ENCODE peak calls at places on chromosomes 13 and 19, in eight cellular contexts. One of them, this sample, is unnamed.

GRCh38 chr13:50290186-50290585 is 274.9 kb downstream of the KCNRG start:
- DNase-seq in body of pancreas: no peak
- DNase-seq in pancreas: no peak
- DNase-seq in A549: no peak
- DNase-seq in keratinocyte: no peak
- DNase-seq in OCI-LY7: no peak
- DNase-seq in HCT116: no peak
- DNase-seq in GM23248: no peak
- DNase-seq in this sample: no peak

GRCh38 chr13:97140611-97141010 is 81.5 kb upstream of the MBNL2 start:
- DNase-seq in body of pancreas: no peak
- DNase-seq in pancreas: no peak
- DNase-seq in A549: no peak
- DNase-seq in keratinocyte: no peak
- DNase-seq in OCI-LY7: no peak
- DNase-seq in HCT116: no peak
- DNase-seq in GM23248: peak; percentile 38
- DNase-seq in this sample: no peak

GRCh38 chr13:90968510-90968909 is 379.0 kb upstream of the MIR17HG start:
- DNase-seq in body of pancreas: peak; percentile 22
- DNase-seq in pancreas: peak; percentile 56
- DNase-seq in A549: peak; percentile 44
- DNase-seq in keratinocyte: no peak
- DNase-seq in OCI-LY7: peak; percentile 70
- DNase-seq in HCT116: peak; percentile 4
- DNase-seq in GM23248: peak; percentile 40
- DNase-seq in this sample: no peak

GRCh38 chr19:55686311-55687050 is 11.5 kb downstream of the EPN1 start:
- DNase-seq in body of pancreas: no peak
- DNase-seq in pancreas: no peak
- DNase-seq in A549: no peak
- DNase-seq in keratinocyte: no peak
- DNase-seq in OCI-LY7: no peak
- DNase-seq in HCT116: no peak
- DNase-seq in GM23248: no peak
- DNase-seq in this sample: peak; percentile 27

GRCh38 chr13:87622921-87623320 is 48.2 kb upstream of the SLITRK5 start:
- DNase-seq in body of pancreas: no peak
- DNase-seq in pancreas: no peak
- DNase-seq in A549: no peak
- DNase-seq in keratinocyte: no peak
- DNase-seq in OCI-LY7: no peak
- DNase-seq in HCT116: no peak
- DNase-seq in GM23248: no peak
- DNase-seq in this sample: no peak

GRCh38 chr13:21676611-21677021 is 5.7 kb downstream of the FGF9 start:
- DNase-seq in body of pancreas: peak; percentile 29
- DNase-seq in pancreas: peak; percentile 28
- DNase-seq in A549: no peak
- DNase-seq in keratinocyte: no peak
- DNase-seq in OCI-LY7: peak; percentile 45
- DNase-seq in HCT116: no peak
- DNase-seq in GM23248: no peak
- DNase-seq in this sample: no peak

GRCh38 chr13:56869671-56870070 is 271.0 kb upstream of the PRR20A start:
- DNase-seq in body of pancreas: no peak
- DNase-seq in pancreas: no peak
- DNase-seq in A549: no peak
- DNase-seq in keratinocyte: no peak
- DNase-seq in OCI-LY7: no peak
- DNase-seq in HCT116: no peak
- DNase-seq in GM23248: no peak
- DNase-seq in this sample: no peak

GRCh38 chr19:14432817-14433453 is at the start of gene PKN1:
- DNase-seq in body of pancreas: peak; percentile 46
- DNase-seq in pancreas: peak; percentile 50
- DNase-seq in A549: peak; percentile 29
- DNase-seq in keratinocyte: no peak
- DNase-seq in OCI-LY7: peak; percentile 85
- DNase-seq in HCT116: no peak
- DNase-seq in GM23248: peak; percentile 75
- DNase-seq in this sample: peak; percentile 92

GRCh38 chr13:37326319-37326718 is 220.9 kb upstream of the CSNK1A1L start:
- DNase-seq in body of pancreas: no peak
- DNase-seq in pancreas: no peak
- DNase-seq in A549: no peak
- DNase-seq in keratinocyte: no peak
- DNase-seq in OCI-LY7: no peak
- DNase-seq in HCT116: no peak
- DNase-seq in GM23248: peak; percentile 28
- DNase-seq in this sample: no peak

GRCh38 chr19:30606114-30607050 is 234.2 kb downstream of the ZNF536 start:
- DNase-seq in body of pancreas: no peak
- DNase-seq in pancreas: no peak
- DNase-seq in A549: no peak
- DNase-seq in keratinocyte: no peak
- DNase-seq in OCI-LY7: no peak
- DNase-seq in HCT116: no peak
- DNase-seq in GM23248: no peak
- DNase-seq in this sample: no peak

DNA sequence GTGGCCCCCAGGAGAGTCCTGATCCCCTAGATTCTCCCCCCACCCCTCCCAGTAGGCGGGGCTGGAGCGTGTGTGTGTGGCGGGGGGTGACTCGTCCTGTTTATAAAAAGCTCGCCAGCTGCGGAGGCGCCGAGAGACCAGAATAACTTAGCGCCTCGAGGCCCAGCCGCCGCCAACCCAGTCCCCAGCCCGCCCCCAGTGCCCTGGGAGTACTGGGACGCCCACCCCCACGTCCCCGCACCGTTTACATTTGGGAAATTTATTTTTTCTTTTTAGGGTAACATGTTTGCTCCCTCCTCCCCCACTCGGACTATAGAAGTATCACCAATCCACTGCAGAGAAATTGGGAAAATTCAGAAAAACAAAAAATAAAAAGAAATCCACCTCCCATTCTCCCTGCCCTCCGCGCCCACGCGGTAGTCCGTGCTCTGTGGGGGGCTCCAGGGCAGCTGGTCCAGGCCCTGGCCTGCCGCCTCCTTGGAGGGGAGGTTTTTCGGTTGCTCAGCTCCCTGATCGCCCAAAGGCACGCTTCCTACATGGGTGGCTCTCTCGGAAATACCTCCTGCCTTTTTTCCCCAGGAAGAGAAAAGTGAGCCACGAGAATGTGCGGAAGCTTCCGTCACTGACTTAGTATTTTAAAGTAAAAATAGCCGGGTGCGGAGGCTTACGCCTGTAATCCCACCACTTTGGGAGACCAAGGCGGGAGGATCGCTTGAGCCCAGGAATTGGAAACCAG is 1.5 kb upstream of the RAB3A start:
- DNase-seq in body of pancreas: peak; percentile 65
- DNase-seq in pancreas: peak; percentile 62
- DNase-seq in A549: no peak
- DNase-seq in keratinocyte: no peak
- DNase-seq in OCI-LY7: peak; percentile 90
- DNase-seq in HCT116: no peak
- DNase-seq in GM23248: peak; percentile 92
- DNase-seq in this sample: peak; percentile 83
- H3K27ac ChIP-seq in body of pancreas: peak overlapping the region; percentile 71
- H3K27ac ChIP-seq in pancreas: peak overlapping the region; percentile 89
- H3K27ac ChIP-seq in A549: peak overlapping the region; percentile 87
- H3K27ac ChIP-seq in keratinocyte: peak overlapping the region; percentile 80
- H3K27ac ChIP-seq in OCI-LY7: peak overlapping the region; percentile 84
- H3K27ac ChIP-seq in HCT116: peak overlapping the region; percentile 90
- H3K27ac ChIP-seq in GM23248: peak overlapping the region; percentile 98
- H3K27ac ChIP-seq in this sample: peak overlapping the region; percentile 98

DNA sequence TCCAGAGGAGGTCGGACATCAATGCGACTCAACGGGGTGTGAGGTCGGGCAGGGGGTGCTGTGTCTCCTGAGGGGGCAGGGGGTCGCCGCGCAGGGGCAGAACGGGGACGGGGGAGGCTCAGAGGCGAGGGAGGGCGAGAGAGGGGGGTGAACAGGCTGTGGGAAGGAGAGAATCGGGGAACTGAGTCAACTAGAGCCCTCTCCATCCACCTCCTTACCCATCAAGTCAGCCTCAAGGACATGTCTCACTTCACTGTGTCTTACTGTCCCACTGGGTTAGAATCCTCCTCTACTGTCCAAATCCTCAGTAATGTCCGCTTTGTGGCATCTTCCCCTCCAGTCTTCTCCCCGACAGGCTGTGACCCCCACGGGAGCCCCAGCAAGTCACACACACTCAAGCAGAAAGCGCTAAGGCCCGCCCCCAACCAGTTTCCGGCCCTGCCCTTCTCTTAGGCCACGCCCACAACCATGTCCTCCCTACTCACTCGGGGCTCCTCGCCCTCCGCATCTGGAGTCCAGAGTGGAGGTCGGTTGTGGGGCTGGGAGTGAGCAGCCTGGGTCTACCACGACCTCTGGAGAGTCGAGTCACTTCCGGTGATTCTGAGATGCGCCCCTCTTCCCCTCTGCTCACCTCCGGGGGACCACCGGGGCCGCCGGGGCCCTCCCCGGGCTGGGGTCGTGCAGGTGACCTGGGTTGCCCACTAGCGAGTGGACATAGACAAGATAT is 9.3 kb downstream of the PLEKHA4 start:
- DNase-seq in body of pancreas: peak; percentile 76
- DNase-seq in pancreas: peak; percentile 77
- DNase-seq in A549: no peak
- DNase-seq in keratinocyte: no peak
- DNase-seq in OCI-LY7: peak; percentile 79
- DNase-seq in HCT116: no peak
- DNase-seq in GM23248: peak; percentile 10
- DNase-seq in this sample: peak; percentile 92
- H3K27ac ChIP-seq in body of pancreas: peak overlapping the region; percentile 1
- H3K27ac ChIP-seq in pancreas: peak overlapping the region; percentile 71
- H3K27ac ChIP-seq in A549: no peak overlapping the region
- H3K27ac ChIP-seq in keratinocyte: no peak overlapping the region
- H3K27ac ChIP-seq in OCI-LY7: no peak overlapping the region
- H3K27ac ChIP-seq in HCT116: no peak overlapping the region
- H3K27ac ChIP-seq in GM23248: no peak overlapping the region
- H3K27ac ChIP-seq in this sample: peak overlapping the region; percentile 50

GRCh38 chr13:48778551-48779088 is 124.9 kb downstream of the CYSLTR2 start:
- DNase-seq in body of pancreas: no peak
- DNase-seq in pancreas: no peak
- DNase-seq in A549: no peak
- DNase-seq in keratinocyte: no peak
- DNase-seq in OCI-LY7: no peak
- DNase-seq in HCT116: no peak
- DNase-seq in GM23248: no peak
- DNase-seq in this sample: no peak

GRCh38 chr13:48775285-48775684 is 121.6 kb downstream of the CYSLTR2 start:
- DNase-seq in body of pancreas: no peak
- DNase-seq in pancreas: no peak
- DNase-seq in A549: no peak
- DNase-seq in keratinocyte: no peak
- DNase-seq in OCI-LY7: no peak
- DNase-seq in HCT116: no peak
- DNase-seq in GM23248: peak; percentile 66
- DNase-seq in this sample: no peak

GRCh38 chr13:48776396-48776795 is 122.7 kb downstream of the CYSLTR2 start:
- DNase-seq in body of pancreas: no peak
- DNase-seq in pancreas: no peak
- DNase-seq in A549: no peak
- DNase-seq in keratinocyte: no peak
- DNase-seq in OCI-LY7: no peak
- DNase-seq in HCT116: no peak
- DNase-seq in GM23248: peak; percentile 40
- DNase-seq in this sample: no peak

GRCh38 chr13:48773531-48774275 is 120.0 kb downstream of the CYSLTR2 start:
- DNase-seq in body of pancreas: no peak
- DNase-seq in pancreas: no peak
- DNase-seq in A549: no peak
- DNase-seq in keratinocyte: no peak
- DNase-seq in OCI-LY7: no peak
- DNase-seq in HCT116: no peak
- DNase-seq in GM23248: no peak
- DNase-seq in this sample: no peak

DNA sequence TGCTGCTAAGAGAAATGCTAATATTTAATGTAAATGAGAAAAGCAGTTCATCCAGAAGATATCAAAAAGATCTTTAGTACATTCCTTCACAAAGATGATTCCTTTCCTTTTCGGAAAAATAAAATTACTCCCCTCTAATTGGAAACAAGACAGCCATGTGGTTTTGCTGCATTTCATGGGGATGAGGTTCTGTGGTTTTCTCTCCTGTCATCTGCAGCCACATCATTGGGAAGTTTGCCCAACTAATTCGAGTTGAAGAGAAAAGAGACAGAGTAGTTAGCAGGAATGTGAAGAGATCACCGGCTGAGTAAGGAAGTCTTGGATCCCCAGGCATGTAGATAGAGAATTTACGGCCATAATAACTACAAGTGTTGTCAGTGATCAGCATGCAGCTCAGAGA is 122.1 kb downstream of the CYSLTR2 start:
- DNase-seq in body of pancreas: no peak
- DNase-seq in pancreas: no peak
- DNase-seq in A549: no peak
- DNase-seq in keratinocyte: no peak
- DNase-seq in OCI-LY7: no peak
- DNase-seq in HCT116: no peak
- DNase-seq in GM23248: peak; percentile 96
- DNase-seq in this sample: no peak
- H3K27ac ChIP-seq in body of pancreas: no peak overlapping the region
- H3K27ac ChIP-seq in pancreas: no peak overlapping the region
- H3K27ac ChIP-seq in A549: no peak overlapping the region
- H3K27ac ChIP-seq in keratinocyte: no peak overlapping the region
- H3K27ac ChIP-seq in OCI-LY7: no peak overlapping the region
- H3K27ac ChIP-seq in HCT116: no peak overlapping the region
- H3K27ac ChIP-seq in GM23248: peak overlapping the region; percentile 69
- H3K27ac ChIP-seq in this sample: no peak overlapping the region

DNA sequence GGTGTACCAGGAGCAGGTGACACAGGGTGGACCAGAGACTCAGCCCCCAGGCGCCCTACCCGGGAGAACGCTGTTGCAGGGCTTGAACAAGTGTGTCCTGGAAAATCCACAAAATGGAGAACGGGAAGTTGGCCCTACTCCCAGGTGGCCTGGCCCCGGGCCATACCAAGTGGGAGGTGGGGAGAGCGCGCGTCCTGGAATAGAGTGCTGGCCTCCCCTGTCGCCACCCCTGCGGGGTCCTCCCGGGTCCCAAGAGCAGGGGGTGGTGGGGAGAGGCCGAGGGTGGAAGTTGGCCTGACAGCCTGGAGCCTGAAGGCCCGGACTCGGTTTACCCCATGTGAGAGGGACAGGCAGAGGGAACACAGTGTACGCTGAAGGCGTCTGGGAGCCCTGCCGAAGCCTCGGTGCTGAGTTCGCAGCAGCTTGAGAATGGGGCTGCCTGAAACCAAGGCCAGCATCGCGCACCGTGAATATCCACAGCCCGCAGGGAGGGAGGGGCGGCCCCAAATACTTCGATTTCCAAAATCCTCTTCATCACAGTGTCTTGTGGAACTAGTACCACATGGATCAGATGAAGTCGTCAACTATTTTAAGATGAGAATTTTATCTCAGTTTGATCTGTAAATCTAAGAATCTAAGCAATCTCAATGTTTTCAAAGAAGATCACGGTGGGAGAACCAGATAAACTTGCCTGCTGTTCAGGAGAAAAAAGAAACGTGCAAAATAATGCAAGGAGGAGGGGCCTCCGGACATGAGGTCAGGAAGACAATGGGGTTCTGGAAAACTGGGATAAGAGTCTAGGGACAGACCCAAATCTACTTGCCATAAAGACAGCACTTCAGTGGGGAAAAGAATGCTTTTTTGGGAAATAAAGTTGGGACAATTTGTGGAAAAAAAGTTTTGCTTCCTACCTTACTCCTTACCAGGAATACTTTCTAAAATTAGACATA is 10.4 kb upstream of the KLF16 start:
- DNase-seq in body of pancreas: peak; percentile 74
- DNase-seq in pancreas: peak; percentile 76
- DNase-seq in A549: no peak
- DNase-seq in keratinocyte: no peak
- DNase-seq in OCI-LY7: no peak
- DNase-seq in HCT116: no peak
- DNase-seq in GM23248: no peak
- DNase-seq in this sample: no peak
- H3K27ac ChIP-seq in body of pancreas: peak overlapping the region; percentile 71
- H3K27ac ChIP-seq in pancreas: peak overlapping the region; percentile 95
- H3K27ac ChIP-seq in A549: no peak overlapping the region
- H3K27ac ChIP-seq in keratinocyte: peak overlapping the region; percentile 79
- H3K27ac ChIP-seq in OCI-LY7: peak overlapping the region; percentile 62
- H3K27ac ChIP-seq in HCT116: peak overlapping the region; percentile 95
- H3K27ac ChIP-seq in GM23248: peak overlapping the region; percentile 96
- H3K27ac ChIP-seq in this sample: peak overlapping the region; percentile 94

This sample was measured in left lung.